ENCODE peak calls at places on chromosome 7, in seven cellular contexts. N, T, C, M, K, L and I are unnamed samples.

GRCh38 chr7:84535584-84536255 is 341.1 kb upstream of the SEMA3A start:
- DNase-seq in N (no peak), T (no peak), L (no peak), K (no peak), C (peak), M (no peak), I (no peak)

GRCh38 chr7:90552521-90552920 is 43.6 kb upstream of the CDK14 start:
- DNase-seq in M (no peak), L (peak), N (no peak), K (no peak), C (no peak), T (peak), I (no peak)

GRCh38 chr7:134188311-134188710 is 61.2 kb downstream of the LRGUK start:
- DNase-seq in L (no peak), T (no peak), K (no peak), C (no peak), M (no peak), N (no peak), I (no peak)

GRCh38 chr7:103851357-103851756 is 138.1 kb downstream of the RELN start:
- DNase-seq in T (peak), M (no peak), C (peak), K (no peak), N (no peak), L (peak), I (no peak)

GRCh38 chr7:106056513-106057203 is 55.5 kb downstream of the SYPL1 start:
- DNase-seq in L (peak), T (peak), N (peak), K (peak), M (no peak), C (peak), I (no peak)

GRCh38 chr7:159098795-159099194 is 45.9 kb downstream of the VIPR2 start:
- DNase-seq in L (peak), M (no peak), C (peak), T (no peak), N (no peak), K (no peak), I (peak)

GRCh38 chr7:129381710-129382484 is 52.3 kb upstream of the STRIP2 start:
- DNase-seq in L (no peak), N (no peak), M (no peak), C (no peak), K (no peak), T (no peak), I (no peak)

GRCh38 chr7:20307119-20307518 is 23.6 kb upstream of the ITGB8 start:
- DNase-seq in C (peak), L (no peak), K (no peak), M (no peak), T (peak), N (no peak), I (no peak)

GRCh38 chr7:151483700-151483960 is 36.1 kb downstream of the RHEB start:
- DNase-seq in N (no peak), C (no peak), K (no peak), M (no peak), L (no peak), T (no peak), I (no peak)

DNA sequence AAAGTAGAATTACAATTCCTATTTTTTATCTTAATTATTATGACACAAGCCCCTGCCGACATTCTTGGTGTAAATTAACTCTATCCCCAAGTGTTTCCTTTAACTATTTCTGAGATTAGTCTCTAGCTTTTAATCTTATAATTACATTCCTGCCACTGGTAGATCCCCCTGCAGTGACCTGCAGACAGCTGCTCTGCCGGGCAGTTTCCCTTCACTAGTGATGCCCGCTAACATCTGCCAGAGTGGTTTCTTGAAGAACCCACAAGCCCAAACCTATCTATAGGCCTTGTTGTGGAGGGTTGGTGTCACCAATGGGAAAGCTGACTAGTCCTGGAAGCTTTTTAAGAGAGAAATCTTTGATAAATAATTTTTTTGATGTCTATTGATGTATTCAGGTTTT is 50.0 kb downstream of the ADAM22 start:
- DNase-seq in L (no peak), T (no peak), M (no peak), C (no peak), N (no peak), K (no peak), I (no peak)
- TF ChIP-seq CTCF in L (no peak), T (no peak), M (no peak), C (no peak), N (no peak), K (no peak), I (no peak)

GRCh38 chr7:11332865-11333228 is 359.2 kb downstream of the PHF14 start:
- DNase-seq in L (no peak), C (no peak), M (no peak), N (no peak), T (no peak), K (no peak), I (no peak)

GRCh38 chr7:11332186-11332864 is 358.7 kb downstream of the PHF14 start:
- DNase-seq in M (no peak), C (no peak), N (no peak), K (no peak), L (no peak), T (no peak), I (no peak)

GRCh38 chr7:11330717-11331116 is 357.0 kb downstream of the PHF14 start:
- DNase-seq in T (no peak), M (no peak), L (no peak), C (no peak), N (no peak), K (no peak), I (no peak)

GRCh38 chr7:11330208-11330607 is 356.5 kb downstream of the PHF14 start:
- DNase-seq in N (no peak), C (no peak), K (no peak), M (no peak), L (no peak), T (no peak), I (no peak)

DNA sequence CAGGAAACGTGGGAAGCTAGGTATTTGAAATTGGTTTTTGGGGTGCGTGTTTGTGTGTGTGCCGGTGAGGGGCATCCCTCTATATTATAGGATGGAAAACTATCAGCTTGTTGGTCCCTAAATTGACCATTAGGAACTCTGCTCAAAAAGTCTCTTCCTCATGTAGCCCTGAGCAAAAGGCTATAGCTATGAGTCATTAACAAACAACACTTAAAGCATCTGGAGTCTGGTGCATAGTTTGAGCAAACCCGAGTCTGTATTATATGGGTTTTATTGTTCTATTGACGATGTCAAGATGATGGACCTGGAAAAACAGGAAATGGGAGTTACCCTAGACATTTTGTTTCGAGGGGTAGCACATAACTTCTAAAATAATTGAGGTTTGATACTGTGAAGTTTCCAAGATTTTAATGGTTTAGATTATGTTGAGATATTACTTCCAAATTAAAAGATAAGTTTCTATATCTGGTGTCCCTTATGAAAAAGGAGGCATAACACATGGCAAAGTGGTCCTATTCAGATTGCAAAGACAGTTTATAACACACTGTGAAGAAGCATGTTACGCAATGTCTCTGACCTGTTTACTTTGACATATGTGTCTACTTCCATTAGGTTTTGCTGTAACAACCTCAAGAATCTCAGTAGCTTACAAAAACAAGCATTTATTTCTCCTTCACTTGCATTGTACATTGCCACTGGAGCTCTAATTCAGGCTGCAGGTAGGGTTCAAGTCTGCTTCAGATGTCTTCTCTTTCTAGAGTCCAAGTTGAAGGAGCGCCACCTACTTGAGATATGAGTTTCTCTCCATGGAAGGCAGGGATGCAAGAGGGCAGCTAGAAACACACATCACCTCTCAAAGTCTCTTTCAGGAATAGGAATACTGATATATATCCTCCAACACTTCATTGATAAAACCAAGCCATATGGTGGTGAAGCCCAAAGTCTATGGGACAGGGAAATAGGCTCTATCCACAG is 357.7 kb downstream of the PHF14 start:
- DNase-seq in N (no peak), M (no peak), K (no peak), C (no peak), L (peak), T (no peak), I (no peak)
- TF ChIP-seq CTCF in N (no peak), M (no peak), K (no peak), C (no peak), L (no peak), T (no peak), I (no peak)

GRCh38 chr7:107744345-107744750 is 406 bp downstream of the CBLL1 start:
- DNase-seq in M (no peak), T (no peak), K (no peak), N (no peak), C (no peak), L (no peak), I (no peak)

GRCh38 chr7:107746006-107746405 is 2.1 kb downstream of the CBLL1 start:
- DNase-seq in M (no peak), N (no peak), L (no peak), K (no peak), T (peak), C (no peak), I (no peak)

GRCh38 chr7:107742678-107743566 is 1.0 kb upstream of the CBLL1 start:
- DNase-seq in T (no peak), L (no peak), N (peak), M (peak), K (peak), C (peak), I (no peak)

DNA sequence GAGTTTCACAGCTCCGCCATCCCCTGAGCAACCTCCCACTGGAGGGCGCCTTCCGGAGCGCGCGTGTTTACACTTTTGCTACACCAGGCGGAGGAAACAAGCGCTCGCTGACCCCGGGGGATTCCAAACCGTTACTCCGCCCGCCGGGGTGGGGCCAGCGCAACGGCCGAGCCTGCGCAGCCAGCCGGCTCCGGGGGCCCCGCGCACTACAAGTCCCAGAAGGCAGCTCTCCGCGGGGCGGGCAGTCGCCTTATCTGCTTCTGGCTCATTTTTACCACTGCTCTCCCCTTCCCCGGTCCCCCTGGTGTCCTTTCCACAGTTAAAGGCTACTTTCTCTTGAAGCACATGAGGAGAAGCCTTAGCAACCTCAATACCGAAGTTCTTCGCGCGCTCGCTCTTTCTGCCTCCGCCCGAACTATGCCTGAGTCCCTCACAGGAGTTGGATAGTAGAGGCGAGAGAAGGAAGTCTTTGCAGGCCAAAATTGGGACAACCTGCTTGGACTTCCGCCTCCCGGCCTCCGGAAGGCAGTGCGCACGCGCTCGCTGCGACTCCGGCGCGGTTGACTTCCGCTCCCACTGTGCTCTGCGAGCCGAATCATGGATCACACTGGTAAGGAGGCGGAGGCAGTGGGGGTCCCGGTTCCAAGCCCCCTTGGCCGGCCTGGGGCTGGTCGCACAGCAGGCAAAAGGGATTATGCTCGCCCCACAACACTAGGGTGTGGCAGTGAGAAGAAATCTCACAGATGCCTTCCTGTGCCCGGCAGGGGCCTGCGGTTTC is at the start of gene CBLL1:
- DNase-seq in K (peak), N (peak), C (peak), T (peak), L (peak), M (peak), I (peak)
- TF ChIP-seq CTCF in K (peak), N (peak), C (peak), T (peak), L (peak), M (peak), I (peak)

GRCh38 chr7:36192050-36192824 is 39.2 kb downstream of the EEPD1 start:
- DNase-seq in L (peak), M (peak), N (no peak), T (peak), C (peak), K (no peak), I (no peak)
- TF ChIP-seq CTCF in L (no peak), M (no peak), N (no peak), T (peak), C (no peak), K (no peak), I (no peak)

DNA sequence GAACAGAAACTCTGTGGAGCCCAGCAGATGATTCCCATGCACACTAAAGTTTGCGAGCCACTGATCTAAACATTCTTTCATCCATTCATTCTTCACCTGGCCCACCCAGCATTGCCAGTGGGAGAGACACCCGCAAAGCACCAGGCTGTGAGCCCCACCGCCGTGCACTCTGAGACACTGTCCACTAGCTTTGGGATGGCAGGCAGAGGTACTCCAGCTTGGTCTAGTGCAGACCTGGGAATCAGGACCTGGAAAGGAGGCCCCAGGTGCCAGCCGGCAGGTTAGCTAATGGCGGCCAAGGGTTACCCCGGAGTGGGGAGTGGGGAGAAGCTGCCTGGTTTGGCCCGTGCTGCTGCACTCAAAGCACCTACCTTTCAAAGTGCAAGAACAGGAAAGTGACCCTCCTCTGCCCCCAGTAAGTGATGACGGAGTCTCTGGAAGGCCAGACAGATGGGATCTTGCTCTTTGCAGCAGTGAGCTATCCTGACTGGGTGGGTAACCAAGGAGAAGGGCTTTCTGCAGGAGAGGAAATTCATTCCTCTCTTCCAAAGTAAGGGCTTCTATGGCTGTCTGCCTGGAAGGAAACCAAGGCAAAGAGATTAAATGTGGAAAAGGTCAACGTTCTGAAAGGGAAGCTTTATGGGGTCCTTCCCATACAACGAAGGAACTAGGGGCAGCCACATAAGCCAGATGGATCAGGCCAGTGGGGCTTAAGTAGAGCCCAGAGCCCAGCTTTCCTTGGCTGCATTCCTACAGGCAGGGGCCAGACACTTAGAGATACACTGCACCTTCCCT is 74.2 kb upstream of the LRRC4 start:
- DNase-seq in C (no peak), K (no peak), N (no peak), T (no peak), M (no peak), L (no peak), I (no peak)
- TF ChIP-seq CTCF in C (no peak), K (no peak), N (no peak), T (no peak), M (no peak), L (no peak), I (no peak)